ENCODE peak calls at places on chromosomes 3 and 15, in four cellular contexts. One of them, this sample, is unnamed.

GRCh38 chr3:147161833-147162232 is 244.5 kb downstream of the ZIC4 start:
- DNase-seq in dorsolateral prefrontal cortex: no peak
- DNase-seq in heart left ventricle: no peak
- DNase-seq in GM13976: no peak
- DNase-seq in this sample: no peak

GRCh38 chr15:83398591-83398990 is 48.5 kb upstream of the SH3GL3 start:
- DNase-seq in dorsolateral prefrontal cortex: no peak
- DNase-seq in heart left ventricle: no peak
- DNase-seq in GM13976: no peak
- DNase-seq in this sample: no peak

GRCh38 chr3:61574854-61575253 is 13.5 kb downstream of the PTPRG start:
- DNase-seq in dorsolateral prefrontal cortex: no peak
- DNase-seq in heart left ventricle: no peak
- DNase-seq in GM13976: no peak
- DNase-seq in this sample: peak; percentile 13

GRCh38 chr3:13850161-13850945 is 29.5 kb downstream of the WNT7A start:
- DNase-seq in dorsolateral prefrontal cortex: no peak
- DNase-seq in heart left ventricle: no peak
- DNase-seq in GM13976: no peak
- DNase-seq in this sample: no peak

GRCh38 chr3:188854395-188855149 is 317.2 kb upstream of the TPRG1 start:
- DNase-seq in dorsolateral prefrontal cortex: no peak
- DNase-seq in heart left ventricle: no peak
- DNase-seq in GM13976: no peak
- DNase-seq in this sample: no peak

GRCh38 chr3:33915796-33916589 is 117.6 kb downstream of the PDCD6IP start:
- DNase-seq in dorsolateral prefrontal cortex: peak; percentile 65
- DNase-seq in heart left ventricle: no peak
- DNase-seq in GM13976: peak; percentile 48
- DNase-seq in this sample: no peak

GRCh38 chr3:160403796-160404510 is 4.5 kb downstream of the SMC4 start:
- DNase-seq in dorsolateral prefrontal cortex: no peak
- DNase-seq in heart left ventricle: no peak
- DNase-seq in GM13976: no peak
- DNase-seq in this sample: no peak

GRCh38 chr3:178385280-178385952 is 150.8 kb upstream of the KCNMB2 start:
- DNase-seq in dorsolateral prefrontal cortex: peak; percentile 40
- DNase-seq in heart left ventricle: no peak
- DNase-seq in GM13976: peak; percentile 41
- DNase-seq in this sample: no peak

GRCh38 chr15:20356444-20357138 is 185.0 kb downstream of the GOLGA6L6 start:
- DNase-seq in dorsolateral prefrontal cortex: peak; percentile 88
- DNase-seq in heart left ventricle: peak; percentile 85
- DNase-seq in GM13976: peak; percentile 97
- DNase-seq in this sample: no peak

GRCh38 chr3:102484384-102484783 is 49.6 kb downstream of the ZPLD1 start:
- DNase-seq in dorsolateral prefrontal cortex: no peak
- DNase-seq in heart left ventricle: no peak
- DNase-seq in GM13976: no peak
- DNase-seq in this sample: no peak

GRCh38 chr3:175818811-175819464 is 959.8 kb downstream of the NAALADL2 start:
- DNase-seq in dorsolateral prefrontal cortex: no peak
- DNase-seq in heart left ventricle: no peak
- DNase-seq in GM13976: no peak
- DNase-seq in this sample: no peak

GRCh38 chr3:189626286-189626685 is 4.9 kb upstream of the TP63 start:
- DNase-seq in dorsolateral prefrontal cortex: no peak
- DNase-seq in heart left ventricle: no peak
- DNase-seq in GM13976: no peak
- DNase-seq in this sample: no peak

GRCh38 chr3:55584716-55585368 is 97.7 kb upstream of the WNT5A start:
- DNase-seq in dorsolateral prefrontal cortex: no peak
- DNase-seq in heart left ventricle: no peak
- DNase-seq in GM13976: no peak
- DNase-seq in this sample: no peak

GRCh38 chr3:27533718-27534578 is 49.8 kb upstream of the SLC4A7 start:
- DNase-seq in dorsolateral prefrontal cortex: no peak
- DNase-seq in heart left ventricle: no peak
- DNase-seq in GM13976: peak; percentile 38
- DNase-seq in this sample: peak; percentile 40
- TF ChIP-seq CTCF in dorsolateral prefrontal cortex: no peak
- TF ChIP-seq CTCF in heart left ventricle: no peak
- TF ChIP-seq CTCF in GM13976: no peak
- TF ChIP-seq CTCF in this sample: no peak

GRCh38 chr15:62647195-62647865 is 395.2 kb upstream of the TPM1 start:
- DNase-seq in dorsolateral prefrontal cortex: no peak
- DNase-seq in heart left ventricle: no peak
- DNase-seq in GM13976: no peak
- DNase-seq in this sample: no peak

GRCh38 chr15:62644874-62645755 is 397.4 kb upstream of the TPM1 start:
- DNase-seq in dorsolateral prefrontal cortex: no peak
- DNase-seq in heart left ventricle: no peak
- DNase-seq in GM13976: no peak
- DNase-seq in this sample: no peak

GRCh38 chr15:62649793-62650420 is 392.6 kb upstream of the TPM1 start:
- DNase-seq in dorsolateral prefrontal cortex: no peak
- DNase-seq in heart left ventricle: no peak
- DNase-seq in GM13976: peak; percentile 61
- DNase-seq in this sample: peak; percentile 57

GRCh38 chr15:62653122-62653521 is 389.4 kb upstream of the TPM1 start:
- DNase-seq in dorsolateral prefrontal cortex: no peak
- DNase-seq in heart left ventricle: no peak
- DNase-seq in GM13976: no peak
- DNase-seq in this sample: no peak

DNA sequence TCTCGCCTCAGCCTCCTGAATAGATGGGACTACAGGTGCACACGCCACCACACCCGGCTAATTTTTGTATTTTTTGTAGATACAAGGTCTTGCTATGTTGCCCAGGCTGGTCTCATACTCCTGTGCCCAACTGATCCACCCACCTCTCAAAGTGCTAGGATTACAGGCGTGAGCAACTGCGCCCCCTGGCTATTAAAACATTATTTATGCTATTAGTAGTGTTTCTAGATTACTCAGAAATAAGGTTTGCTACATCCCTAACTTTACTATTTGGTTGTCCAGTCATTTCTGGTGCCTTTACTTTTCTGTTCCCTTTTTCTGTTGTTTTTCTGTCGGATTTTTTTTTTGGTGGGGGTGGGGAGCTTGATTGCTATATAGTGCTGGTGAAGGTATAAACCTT is 393.6 kb upstream of the TPM1 start:
- DNase-seq in dorsolateral prefrontal cortex: no peak
- DNase-seq in heart left ventricle: no peak
- DNase-seq in GM13976: no peak
- DNase-seq in this sample: peak; percentile 37
- TF ChIP-seq CTCF in dorsolateral prefrontal cortex: peak; percentile 23
- TF ChIP-seq CTCF in heart left ventricle: peak; percentile 58
- TF ChIP-seq CTCF in GM13976: peak; percentile 27
- TF ChIP-seq CTCF in this sample: peak; percentile 53

DNA sequence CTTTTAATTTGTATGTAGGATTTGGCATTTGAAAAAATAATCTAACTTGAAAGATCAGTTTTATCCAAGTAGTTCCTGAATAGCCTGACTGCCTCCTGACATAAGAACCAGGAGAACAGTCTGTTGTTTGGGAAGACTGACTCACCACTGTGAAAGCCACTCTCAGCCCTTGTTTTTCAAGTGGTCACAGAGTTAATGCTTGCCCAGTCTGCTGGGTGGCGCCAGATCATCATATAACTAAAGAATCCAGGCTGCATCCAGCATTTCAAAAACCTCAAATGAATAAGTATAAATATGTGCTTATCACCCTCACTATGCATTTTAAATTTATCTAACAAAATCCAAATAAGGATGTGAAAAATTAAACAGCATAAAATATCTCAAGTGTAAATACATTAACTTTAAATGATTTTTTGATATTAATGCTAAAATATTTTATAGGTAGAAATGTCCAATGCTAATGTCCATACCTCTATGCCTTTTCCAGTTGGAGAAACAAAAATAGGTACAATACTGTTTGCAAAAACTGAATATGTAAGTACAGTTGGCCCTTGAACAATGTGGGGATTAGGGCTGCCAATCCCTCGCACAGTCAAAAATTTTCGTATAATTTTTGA is 26.9 kb upstream of the ZBBX start:
- DNase-seq in dorsolateral prefrontal cortex: peak; percentile 8
- DNase-seq in heart left ventricle: no peak
- DNase-seq in GM13976: no peak
- DNase-seq in this sample: no peak
- TF ChIP-seq CTCF in dorsolateral prefrontal cortex: peak; percentile 61
- TF ChIP-seq CTCF in heart left ventricle: peak; percentile 57
- TF ChIP-seq CTCF in GM13976: peak; percentile 13
- TF ChIP-seq CTCF in this sample: peak; percentile 26

DNA sequence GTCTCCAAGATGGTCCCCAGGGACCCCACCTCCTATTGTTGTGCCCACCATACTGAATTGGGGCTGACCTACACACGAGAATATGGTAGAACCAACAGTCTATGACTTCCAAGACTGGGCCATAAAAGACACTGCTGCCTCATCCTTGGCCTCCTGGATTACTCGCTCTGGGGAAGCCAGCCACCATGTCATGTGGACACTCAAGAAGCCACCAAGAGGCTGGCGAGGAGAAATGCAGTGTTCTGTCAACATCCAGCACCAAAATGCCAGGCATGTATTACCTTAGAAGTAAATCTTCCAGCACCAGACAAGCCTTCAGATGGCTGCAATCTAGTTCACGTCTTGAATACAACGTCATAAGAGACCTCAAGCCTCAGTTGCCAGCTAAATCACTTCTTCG is 17.1 kb upstream of the TPM1 start:
- DNase-seq in dorsolateral prefrontal cortex: no peak
- DNase-seq in heart left ventricle: no peak
- DNase-seq in GM13976: no peak
- DNase-seq in this sample: no peak
- TF ChIP-seq CTCF in dorsolateral prefrontal cortex: no peak
- TF ChIP-seq CTCF in heart left ventricle: no peak
- TF ChIP-seq CTCF in GM13976: no peak
- TF ChIP-seq CTCF in this sample: no peak

DNA sequence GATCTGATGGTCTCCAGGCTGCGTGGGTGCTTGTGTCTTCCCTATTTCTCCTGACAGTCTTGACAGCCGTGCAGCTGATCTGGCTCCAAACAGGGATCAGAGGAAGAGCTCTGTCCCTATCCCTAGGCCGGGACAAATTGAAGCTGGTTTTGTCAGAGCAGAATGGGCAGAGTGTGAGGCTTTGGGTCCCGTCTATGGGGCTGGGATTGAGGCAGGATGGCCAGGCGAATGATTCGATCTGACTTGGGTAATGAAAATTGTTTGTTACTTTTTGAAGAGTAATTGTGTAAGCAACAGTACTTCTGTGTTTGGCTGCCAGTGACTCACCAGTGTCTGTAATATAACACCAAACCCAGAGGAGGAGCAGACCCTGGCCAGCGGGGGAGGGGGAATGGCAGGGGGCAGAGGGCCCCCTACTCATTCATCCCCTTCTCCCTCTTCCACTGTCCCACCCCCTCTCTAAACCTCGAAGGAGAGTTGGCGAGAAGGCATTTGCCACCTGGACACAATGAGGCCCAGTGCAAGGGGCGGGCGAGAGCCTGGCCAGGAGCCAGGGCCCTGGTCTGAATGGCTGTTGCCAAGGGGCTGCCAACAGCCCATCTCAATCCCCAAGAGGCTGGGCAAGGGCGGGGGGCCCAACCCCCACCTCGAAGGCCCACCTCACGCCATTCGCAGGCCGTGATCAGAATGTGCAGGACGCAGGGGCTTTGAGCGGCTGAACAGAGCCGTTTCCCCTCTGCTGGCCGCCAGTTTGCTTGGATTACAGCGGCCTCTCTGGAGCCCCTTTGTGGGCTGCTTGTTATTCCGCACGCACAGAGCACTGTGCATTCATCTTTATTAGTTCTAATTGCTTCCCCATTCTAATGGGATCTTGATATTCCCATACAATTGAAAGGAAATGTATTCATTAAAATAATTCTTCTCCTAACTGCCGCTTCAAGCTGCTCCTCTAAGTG is 5.1 kb upstream of the MAGEF1 start:
- DNase-seq in dorsolateral prefrontal cortex: no peak
- DNase-seq in heart left ventricle: no peak
- DNase-seq in GM13976: peak; percentile 6
- DNase-seq in this sample: no peak
- TF ChIP-seq CTCF in dorsolateral prefrontal cortex: no peak
- TF ChIP-seq CTCF in heart left ventricle: peak; percentile 12
- TF ChIP-seq CTCF in GM13976: no peak
- TF ChIP-seq CTCF in this sample: no peak

DNA sequence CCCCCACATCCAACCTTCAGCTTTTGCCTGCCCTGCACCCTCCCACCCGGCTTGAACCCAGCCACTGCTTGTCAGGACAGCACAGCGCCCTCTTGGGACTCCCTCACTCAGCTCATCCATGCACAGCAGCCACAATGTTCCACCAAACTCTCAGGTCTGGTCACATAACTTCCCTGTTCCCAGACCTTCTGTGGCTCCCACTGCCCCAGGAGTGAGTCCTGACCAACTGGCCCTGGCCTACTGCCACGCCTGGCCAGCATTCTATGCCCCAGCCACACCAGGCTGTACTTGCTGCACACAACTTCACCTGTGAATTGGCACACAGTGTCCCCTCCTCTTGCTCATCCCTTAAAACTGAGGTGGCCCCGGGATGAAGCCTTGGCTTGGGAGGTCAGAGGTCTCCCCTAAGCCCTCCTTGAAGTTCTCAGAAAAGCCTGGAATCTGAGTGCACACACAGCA is 21.0 kb downstream of the PLXNB1 start:
- DNase-seq in dorsolateral prefrontal cortex: no peak
- DNase-seq in heart left ventricle: no peak
- DNase-seq in GM13976: peak; percentile 35
- DNase-seq in this sample: no peak
- TF ChIP-seq CTCF in dorsolateral prefrontal cortex: no peak
- TF ChIP-seq CTCF in heart left ventricle: no peak
- TF ChIP-seq CTCF in GM13976: no peak
- TF ChIP-seq CTCF in this sample: peak; percentile 26

This sample was measured in GM06990.